ENCODE peak calls at places on chromosome 21, in four cellular contexts. W, I, N and D are unnamed samples.

GRCh38 chr21:25079053-25079452 is 528.2 kb downstream of the MRPL39 start:
- DNase-seq in W (no peak), I (no peak), N (no peak), D (no peak)

GRCh38 chr21:31609081-31609480 is 50.4 kb upstream of the SOD1 start:
- DNase-seq in W (no peak), I (no peak), N (no peak), D (no peak)

GRCh38 chr21:33308586-33309490 is 15.9 kb upstream of the IFNAR1 start:
- DNase-seq in W (no peak), I (peak), N (no peak), D (peak)

GRCh38 chr21:36211660-36212512 is 55.3 kb downstream of the DOP1B start:
- DNase-seq in W (no peak), I (no peak), N (no peak), D (no peak)

GRCh38 chr21:39082656-39083376 is 100.4 kb downstream of the PSMG1 start:
- DNase-seq in W (no peak), I (no peak), N (peak), D (no peak)

GRCh38 chr21:32771134-32771523 is 426 bp downstream of the PAXBP1 start:
- DNase-seq in W (peak), I (no peak), N (peak), D (no peak)

GRCh38 chr21:14687277-14687642 is 141.1 kb upstream of the SAMSN1 start:
- DNase-seq in W (no peak), I (peak), N (no peak), D (peak)

GRCh38 chr21:38945536-38946245 is 140.0 kb downstream of the ETS2 start:
- DNase-seq in W (no peak), I (no peak), N (no peak), D (no peak)

GRCh38 chr21:39175154-39175553 is 8.1 kb downstream of the PSMG1 start:
- DNase-seq in W (no peak), I (no peak), N (no peak), D (no peak)

GRCh38 chr21:42336065-42336464 is 14.7 kb downstream of the TFF2 start:
- DNase-seq in W (no peak), I (no peak), N (no peak), D (no peak)

GRCh38 chr21:42338730-42339715 is 11.8 kb downstream of the TFF2 start:
- DNase-seq in W (no peak), I (no peak), N (no peak), D (no peak)

GRCh38 chr21:42337830-42338729 is 12.7 kb downstream of the TFF2 start:
- DNase-seq in W (peak), I (no peak), N (peak), D (peak)

GRCh38 chr21:42340187-42340586 is 10.6 kb downstream of the TFF2 start:
- DNase-seq in W (no peak), I (no peak), N (no peak), D (no peak)

GRCh38 chr21:42337276-42337675 is 13.5 kb downstream of the TFF2 start:
- DNase-seq in W (no peak), I (no peak), N (no peak), D (no peak)
- TF ChIP-seq SPI1 in W (no peak), I (no peak), N (no peak), D (no peak)

DNA sequence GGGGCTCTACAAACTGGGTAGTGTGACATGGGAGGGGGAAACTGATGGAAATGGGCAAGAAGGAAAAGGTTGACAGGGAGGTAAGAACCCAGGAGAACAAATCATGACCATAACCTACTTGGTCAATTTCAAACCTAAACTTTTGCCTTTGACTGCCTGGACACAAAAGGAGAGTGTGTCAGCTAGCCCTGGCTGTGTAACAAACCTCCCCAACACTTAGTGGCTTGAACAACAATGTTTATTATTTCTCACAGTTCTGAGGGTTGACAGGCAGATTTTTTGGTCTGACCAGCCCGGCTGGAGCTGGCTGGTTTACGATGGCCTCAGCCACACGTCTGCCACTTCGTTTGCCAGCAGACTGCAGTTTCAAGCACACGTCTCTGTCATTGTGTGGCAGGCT is 92.5 kb downstream of the WDR4 start:
- DNase-seq in W (no peak), I (no peak), N (no peak), D (no peak)
- TF ChIP-seq SPI1 in W (no peak), I (no peak), N (no peak), D (no peak)

GRCh38 chr21:41615613-41616012 is 107.7 kb upstream of the TMPRSS2 start:
- DNase-seq in W (no peak), I (no peak), N (no peak), D (no peak)
- TF ChIP-seq SPI1 in W (no peak), I (no peak), N (no peak), D (no peak)

GRCh38 chr21:41719691-41720090 is 47.2 kb downstream of the RIPK4 start:
- DNase-seq in W (no peak), I (no peak), N (no peak), D (no peak)
- TF ChIP-seq SPI1 in W (no peak), I (no peak), N (no peak), D (no peak)

GRCh38 chr21:46077674-46078101 is 20.2 kb upstream of the COL6A2 start:
- DNase-seq in W (no peak), I (no peak), N (no peak), D (no peak)
- TF ChIP-seq SPI1 in W (no peak), I (no peak), N (no peak), D (no peak)

DNA sequence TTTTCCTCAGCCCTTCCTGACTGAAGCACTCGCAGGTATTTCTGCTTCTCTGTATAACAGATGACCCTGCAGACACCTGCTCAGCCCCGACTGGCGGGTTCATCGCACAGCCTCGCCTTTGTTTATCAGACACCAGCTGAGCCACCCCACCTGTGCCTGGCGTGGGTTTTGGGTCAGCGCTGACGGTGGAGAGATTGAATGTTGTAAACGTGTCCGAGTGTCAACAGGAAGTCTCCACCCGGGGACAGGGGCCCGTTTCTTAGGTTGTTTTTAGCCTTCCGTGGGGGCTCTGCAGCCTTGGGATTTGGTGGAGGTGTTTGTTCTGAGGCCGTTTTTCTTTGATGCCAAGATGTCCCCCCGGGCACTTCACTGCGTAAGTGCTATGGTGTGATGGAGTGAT is 60.1 kb downstream of the COL18A1 start:
- DNase-seq in W (no peak), I (no peak), N (no peak), D (no peak)
- TF ChIP-seq SPI1 in W (no peak), I (no peak), N (no peak), D (no peak)